ENCODE peak calls at places on chromosomes 16 and 17, in five cellular contexts. One of them, this sample, is unnamed.

GRCh38 chr16:83934684-83934977 is 18.4 kb upstream of the OSGIN1 start:
- DNase-seq in fibroblast of lung: no peak
- DNase-seq in mammary epithelial cell: no peak
- DNase-seq in K562: no peak
- DNase-seq in keratinocyte: no peak
- DNase-seq in this sample: no peak

GRCh38 chr16:85821441-85821901 is 22.0 kb downstream of the COX4I1 start:
- DNase-seq in fibroblast of lung: peak; percentile 63
- DNase-seq in mammary epithelial cell: peak; percentile 49
- DNase-seq in K562: peak; percentile 87
- DNase-seq in keratinocyte: no peak
- DNase-seq in this sample: peak; percentile 54

GRCh38 chr17:37146578-37147119 is 197.9 kb downstream of the AATF start:
- DNase-seq in fibroblast of lung: no peak
- DNase-seq in mammary epithelial cell: no peak
- DNase-seq in K562: no peak
- DNase-seq in keratinocyte: no peak
- DNase-seq in this sample: no peak

GRCh38 chr16:8110572-8111514 is 479.5 kb downstream of the TMEM114 start:
- DNase-seq in fibroblast of lung: no peak
- DNase-seq in mammary epithelial cell: no peak
- DNase-seq in K562: no peak
- DNase-seq in keratinocyte: no peak
- DNase-seq in this sample: no peak

GRCh38 chr16:58392215-58393137 is at the start of gene GINS3:
- DNase-seq in fibroblast of lung: peak; percentile 96
- DNase-seq in mammary epithelial cell: peak; percentile 87
- DNase-seq in K562: peak; percentile 87
- DNase-seq in keratinocyte: no peak
- DNase-seq in this sample: peak; percentile 68

GRCh38 chr17:50466371-50467113 is 2.1 kb downstream of the CHAD start:
- DNase-seq in fibroblast of lung: no peak
- DNase-seq in mammary epithelial cell: no peak
- DNase-seq in K562: no peak
- DNase-seq in keratinocyte: no peak
- DNase-seq in this sample: no peak

GRCh38 chr17:76270127-76270592 is 5.0 kb downstream of the UBALD2 start:
- DNase-seq in fibroblast of lung: no peak
- DNase-seq in mammary epithelial cell: no peak
- DNase-seq in K562: peak; percentile 79
- DNase-seq in keratinocyte: no peak
- DNase-seq in this sample: no peak

GRCh38 chr17:76709077-76709950 is 1.5 kb downstream of the MXRA7 start:
- DNase-seq in fibroblast of lung: peak; percentile 100
- DNase-seq in mammary epithelial cell: peak; percentile 80
- DNase-seq in K562: no peak
- DNase-seq in keratinocyte: no peak
- DNase-seq in this sample: no peak

GRCh38 chr16:69848635-69849545 is 86.8 kb downstream of the WWP2 start:
- DNase-seq in fibroblast of lung: peak; percentile 95
- DNase-seq in mammary epithelial cell: peak; percentile 50
- DNase-seq in K562: no peak
- DNase-seq in keratinocyte: no peak
- DNase-seq in this sample: no peak

GRCh38 chr17:29069526-29070041 is 26.6 kb downstream of the PIPOX start:
- DNase-seq in fibroblast of lung: no peak
- DNase-seq in mammary epithelial cell: peak; percentile 48
- DNase-seq in K562: peak; percentile 74
- DNase-seq in keratinocyte: no peak
- DNase-seq in this sample: no peak

GRCh38 chr17:5821057-5821456 is 236.7 kb upstream of the NLRP1 start:
- DNase-seq in fibroblast of lung: peak; percentile 37
- DNase-seq in mammary epithelial cell: peak; percentile 76
- DNase-seq in K562: no peak
- DNase-seq in keratinocyte: no peak
- DNase-seq in this sample: peak; percentile 37

GRCh38 chr17:9446528-9446927 is 129.1 kb downstream of the STX8 start:
- DNase-seq in fibroblast of lung: no peak
- DNase-seq in mammary epithelial cell: no peak
- DNase-seq in K562: no peak
- DNase-seq in keratinocyte: no peak
- DNase-seq in this sample: no peak

GRCh38 chr16:4795181-4795827 is at the start of gene SMIM22:
- DNase-seq in fibroblast of lung: no peak
- DNase-seq in mammary epithelial cell: no peak
- DNase-seq in K562: no peak
- DNase-seq in keratinocyte: no peak
- DNase-seq in this sample: peak; percentile 67

GRCh38 chr16:70432800-70433455 is 6.0 kb downstream of the ST3GAL2 start:
- DNase-seq in fibroblast of lung: peak; percentile 25
- DNase-seq in mammary epithelial cell: no peak
- DNase-seq in K562: peak; percentile 9
- DNase-seq in keratinocyte: no peak
- DNase-seq in this sample: no peak

GRCh38 chr17:82752371-82753200 is 721 bp downstream of the TBCD start:
- DNase-seq in fibroblast of lung: peak; percentile 18
- DNase-seq in mammary epithelial cell: peak; percentile 31
- DNase-seq in K562: peak; percentile 70
- DNase-seq in keratinocyte: no peak
- DNase-seq in this sample: peak; percentile 37

GRCh38 chr16:72986011-72986410 is 61.9 kb downstream of the ZFHX3 start:
- DNase-seq in fibroblast of lung: no peak
- DNase-seq in mammary epithelial cell: no peak
- DNase-seq in K562: no peak
- DNase-seq in keratinocyte: no peak
- DNase-seq in this sample: no peak
- H3K27ac ChIP-seq in fibroblast of lung: peak overlapping the region; percentile 67
- H3K27ac ChIP-seq in mammary epithelial cell: no peak overlapping the region
- H3K27ac ChIP-seq in K562: no peak overlapping the region
- H3K27ac ChIP-seq in keratinocyte: no peak overlapping the region
- H3K27ac ChIP-seq in this sample: no peak overlapping the region

DNA sequence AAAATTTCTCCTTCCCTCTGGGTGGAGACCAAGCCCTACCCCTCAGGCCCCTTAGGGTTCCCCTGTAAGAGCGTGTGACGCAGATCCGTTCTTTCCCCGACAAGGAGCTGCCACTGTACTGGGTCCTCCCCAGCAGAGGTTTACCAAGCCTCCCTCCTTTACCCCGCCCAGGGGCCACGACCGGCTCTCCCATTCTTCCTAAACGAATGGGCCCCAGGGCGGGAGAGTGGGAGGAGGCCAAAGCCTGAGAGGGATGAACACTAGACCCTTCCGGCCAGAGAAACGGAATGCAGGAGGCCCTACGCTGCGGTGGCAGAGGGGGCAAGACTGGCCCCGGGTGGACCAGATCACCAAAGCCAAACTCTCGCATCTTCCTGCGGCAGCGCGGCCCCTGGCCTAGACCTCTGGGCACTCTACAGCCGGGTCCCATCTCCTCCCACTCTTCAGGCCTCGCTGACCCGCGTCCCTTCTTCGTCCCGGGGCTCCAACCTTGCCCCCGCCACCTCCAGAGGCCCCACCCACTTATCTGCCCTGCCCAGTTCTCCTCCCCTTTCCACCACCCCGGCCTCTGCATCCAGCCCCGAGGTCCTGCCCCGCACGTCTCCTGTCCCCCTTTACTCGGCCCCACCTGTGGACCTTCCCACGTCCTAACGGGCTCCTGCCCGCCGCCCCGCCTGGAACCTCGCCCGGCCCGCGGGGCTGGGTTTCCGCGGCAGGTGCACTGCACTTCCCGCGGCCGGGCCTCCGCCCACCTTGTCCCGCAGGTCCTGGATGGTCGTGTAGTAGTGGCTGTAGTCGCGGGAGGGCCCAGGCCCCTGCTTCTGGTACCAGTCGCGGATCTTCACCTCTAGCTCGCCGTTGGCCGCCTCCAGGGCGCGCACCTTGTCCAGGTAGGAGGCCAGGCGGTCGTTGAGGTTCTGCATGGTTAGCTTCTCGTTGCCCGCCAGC is 758 bp downstream of the KRT19 start:
- DNase-seq in fibroblast of lung: no peak
- DNase-seq in mammary epithelial cell: no peak
- DNase-seq in K562: peak; percentile 76
- DNase-seq in keratinocyte: no peak
- DNase-seq in this sample: no peak
- TF ChIP-seq EZH2 in fibroblast of lung: peak; percentile 41
- TF ChIP-seq EZH2 in mammary epithelial cell: no peak
- TF ChIP-seq EZH2 in K562: no peak
- TF ChIP-seq EZH2 in keratinocyte: peak; percentile 29
- TF ChIP-seq EZH2 in this sample: no peak

GRCh38 chr17:71757956-71758355 is 362.9 kb upstream of the SOX9 start:
- DNase-seq in fibroblast of lung: no peak
- DNase-seq in mammary epithelial cell: no peak
- DNase-seq in K562: no peak
- DNase-seq in keratinocyte: no peak
- DNase-seq in this sample: no peak
- H3K27ac ChIP-seq in fibroblast of lung: no peak overlapping the region
- H3K27ac ChIP-seq in mammary epithelial cell: no peak overlapping the region
- H3K27ac ChIP-seq in K562: no peak overlapping the region
- H3K27ac ChIP-seq in keratinocyte: no peak overlapping the region
- H3K27ac ChIP-seq in this sample: no peak overlapping the region

GRCh38 chr17:73949903-73950302 is 253.6 kb upstream of the RPL38 start:
- DNase-seq in fibroblast of lung: no peak
- DNase-seq in mammary epithelial cell: no peak
- DNase-seq in K562: no peak
- DNase-seq in keratinocyte: no peak
- DNase-seq in this sample: no peak

GRCh38 chr17:73950515-73950914 is 253.0 kb upstream of the RPL38 start:
- DNase-seq in fibroblast of lung: no peak
- DNase-seq in mammary epithelial cell: no peak
- DNase-seq in K562: peak; percentile 19
- DNase-seq in keratinocyte: no peak
- DNase-seq in this sample: no peak

GRCh38 chr17:73952498-73953205 is 250.8 kb upstream of the RPL38 start:
- DNase-seq in fibroblast of lung: no peak
- DNase-seq in mammary epithelial cell: no peak
- DNase-seq in K562: peak; percentile 50
- DNase-seq in keratinocyte: no peak
- DNase-seq in this sample: no peak

GRCh38 chr17:73953206-73954033 is 250.1 kb upstream of the RPL38 start:
- DNase-seq in fibroblast of lung: no peak
- DNase-seq in mammary epithelial cell: no peak
- DNase-seq in K562: no peak
- DNase-seq in keratinocyte: no peak
- DNase-seq in this sample: no peak

GRCh38 chr17:73952136-73952497 is 251.4 kb upstream of the RPL38 start:
- DNase-seq in fibroblast of lung: no peak
- DNase-seq in mammary epithelial cell: no peak
- DNase-seq in K562: no peak
- DNase-seq in keratinocyte: no peak
- DNase-seq in this sample: no peak
- TF ChIP-seq EZH2 in fibroblast of lung: no peak
- TF ChIP-seq EZH2 in mammary epithelial cell: peak; percentile 23
- TF ChIP-seq EZH2 in K562: no peak
- TF ChIP-seq EZH2 in keratinocyte: no peak
- TF ChIP-seq EZH2 in this sample: no peak